ENCODE peak calls at places on chromosome 9, in eight cellular contexts. F is DND-41, S is NCI-H774, V is NCI-H345, T is kidney tubule cell, U is AG09309, R is amniotic stem cell, O is psoas muscle. P is an unnamed sample.

GRCh38 chr9:114684036-114684435 is 2.0 kb upstream of the TEX48 start:
- DNase-seq in U (no peak), T (no peak), V (no peak), S (no peak), R (no peak), O (no peak), F (no peak), P (no peak)

GRCh38 chr9:82021198-82021597 is 32.6 kb downstream of the SPATA31D1 start:
- DNase-seq in O (peak; percentile 56), U (peak; percentile 96), V (no peak), F (no peak), T (peak; percentile 99), S (no peak), R (peak; percentile 28), P (no peak)

GRCh38 chr9:76045217-76045616 is 154.7 kb downstream of the PCSK5 start:
- DNase-seq in O (no peak), V (no peak), U (no peak), S (no peak), R (no peak), F (no peak), T (no peak), P (no peak)

GRCh38 chr9:134622896-134623407 is 18.7 kb upstream of the COL5A1 start:
- DNase-seq in O (no peak), R (no peak), V (no peak), U (no peak), T (no peak), F (no peak), S (no peak), P (no peak)

GRCh38 chr9:23683021-23683431 is 143.0 kb downstream of the ELAVL2 start:
- DNase-seq in S (peak; percentile 65), V (no peak), F (no peak), R (no peak), T (peak; percentile 34), U (no peak), O (no peak), P (no peak)

GRCh38 chr9:13971910-13972655 is 341.9 kb downstream of the NFIB start:
- DNase-seq in U (no peak), O (no peak), R (no peak), F (no peak), V (no peak), S (no peak), T (peak; percentile 52), P (peak; percentile 20)

GRCh38 chr9:127083598-127083997 is 38.8 kb downstream of the ANGPTL2 start:
- DNase-seq in F (no peak), U (no peak), V (no peak), R (no peak), T (peak; percentile 6), S (no peak), O (no peak), P (no peak)

GRCh38 chr9:96617439-96618185 is 2.0 kb downstream of the CDC14B start:
- DNase-seq in R (no peak), V (no peak), F (no peak), S (no peak), U (no peak), T (no peak), O (no peak), P (no peak)

GRCh38 chr9:79362100-79363081 is 209.4 kb upstream of the TLE4 start:
- DNase-seq in U (no peak), S (peak; percentile 3), V (peak; percentile 74), T (no peak), O (no peak), R (no peak), F (no peak), P (peak; percentile 46)

GRCh38 chr9:37381094-37381741 is 41.3 kb upstream of the GRHPR start:
- DNase-seq in R (no peak), V (peak; percentile 76), S (no peak), O (no peak), U (no peak), F (no peak), T (no peak), P (no peak)

GRCh38 chr9:130927995-130928900 is 10.8 kb downstream of the FIBCD1 start:
- DNase-seq in F (no peak), S (no peak), U (no peak), V (peak; percentile 11), T (peak; percentile 97), R (no peak), O (peak; percentile 48), P (no peak)

GRCh38 chr9:35756275-35756742 is 2.2 kb upstream of the MSMP start:
- DNase-seq in O (peak; percentile 81), S (no peak), R (no peak), T (peak; percentile 70), V (no peak), F (peak; percentile 79), U (no peak), P (no peak)

GRCh38 chr9:15509931-15510788 is 610 bp downstream of the PSIP1 start:
- DNase-seq in U (no peak), S (peak; percentile 67), R (no peak), O (peak; percentile 64), F (peak; percentile 67), T (peak; percentile 35), V (peak; percentile 53), P (peak; percentile 34)

GRCh38 chr9:110980261-110980660 is 58.0 kb downstream of the LPAR1 start:
- DNase-seq in V (no peak), R (no peak), F (no peak), T (no peak), U (no peak), O (no peak), S (no peak), P (no peak)

GRCh38 chr9:114621975-114622609 is 11.0 kb downstream of the TMEM268 start:
- DNase-seq in S (no peak), V (no peak), O (no peak), F (no peak), R (peak; percentile 26), U (no peak), T (peak; percentile 90), P (no peak)

GRCh38 chr9:36504154-36504550 is 68.5 kb upstream of the MELK start:
- DNase-seq in O (no peak), R (no peak), U (no peak), T (no peak), F (peak; percentile 59), V (no peak), S (no peak), P (no peak)

GRCh38 chr9:35681341-35682002 is 7.7 kb downstream of the CA9 start:
- DNase-seq in F (no peak), U (no peak), V (no peak), R (no peak), T (no peak), S (no peak), O (no peak), P (no peak)

GRCh38 chr9:36903541-36904435 is 130.3 kb downstream of the PAX5 start:
- DNase-seq in O (no peak), F (no peak), U (peak; percentile 2), S (no peak), R (no peak), V (no peak), T (peak; percentile 82), P (no peak)

GRCh38 chr9:34580358-34580757 is 9.2 kb downstream of the CNTFR start:
- DNase-seq in S (no peak), T (no peak), V (no peak), R (no peak), U (no peak), F (no peak), O (no peak), P (no peak)

GRCh38 chr9:122719218-122719617 is 4.6 kb upstream of the OR1L4 start:
- DNase-seq in O (no peak), S (no peak), F (no peak), V (no peak), T (no peak), R (no peak), U (no peak), P (no peak)

GRCh38 chr9:35258665-35259474 is 97.1 kb downstream of the UNC13B start:
- DNase-seq in U (peak; percentile 51), O (peak; percentile 79), R (peak; percentile 61), T (peak; percentile 76), S (peak; percentile 36), V (peak; percentile 58), F (peak; percentile 33), P (peak; percentile 38)

GRCh38 chr9:83330207-83331196 is 207.7 kb downstream of the FRMD3 start:
- DNase-seq in V (no peak), R (no peak), F (no peak), S (no peak), O (no peak), U (no peak), T (peak; percentile 65), P (no peak)

GRCh38 chr9:126508171-126508591 is 105.5 kb upstream of the LMX1B start:
- DNase-seq in U (no peak), F (no peak), S (no peak), O (no peak), T (no peak), R (no peak), V (no peak), P (no peak)

GRCh38 chr9:106941901-106942300 is 78.9 kb downstream of the ZNF462 start:
- DNase-seq in U (no peak), F (no peak), V (no peak), O (no peak), S (no peak), R (no peak), T (no peak), P (no peak)

GRCh38 chr9:85600675-85601263 is 141.0 kb downstream of the AGTPBP1 start:
- DNase-seq in R (no peak), S (no peak), O (no peak), T (peak; percentile 2), F (peak; percentile 47), U (no peak), V (no peak), P (no peak)

GRCh38 chr9:87610200-87611155 is 112.8 kb downstream of the DAPK1 start:
- DNase-seq in F (no peak), S (no peak), O (no peak), V (no peak), U (no peak), T (no peak), R (no peak), P (no peak)

GRCh38 chr9:85421641-85422040 is 320.1 kb downstream of the AGTPBP1 start:
- DNase-seq in T (peak; percentile 80), O (no peak), V (no peak), F (no peak), U (no peak), R (no peak), S (no peak), P (no peak)

GRCh38 chr9:20623021-20623747 is 885 bp upstream of the MLLT3 start:
- DNase-seq in O (peak; percentile 55), V (peak; percentile 47), F (peak; percentile 47), T (peak; percentile 46), R (no peak), U (no peak), S (peak; percentile 34), P (no peak)

GRCh38 chr9:137761032-137761431 is 116.5 kb upstream of the CACNA1B start:
- DNase-seq in O (no peak), S (no peak), T (peak; percentile 23), V (no peak), U (no peak), R (no peak), F (no peak), P (no peak)

GRCh38 chr9:135215571-135216161 is 128.2 kb downstream of the OLFM1 start:
- DNase-seq in O (peak; percentile 45), U (no peak), R (no peak), S (no peak), F (no peak), V (peak; percentile 43), T (no peak), P (no peak)

GRCh38 chr9:120779227-120779626 is 14.0 kb downstream of the FBXW2 start:
- DNase-seq in O (no peak), F (no peak), T (no peak), U (no peak), R (no peak), S (no peak), V (no peak), P (no peak)

GRCh38 chr9:134522502-134522848 is 119.1 kb upstream of the COL5A1 start:
- DNase-seq in O (no peak), R (no peak), S (no peak), V (no peak), T (no peak), U (no peak), F (no peak), P (no peak)

GRCh38 chr9:137798901-137799629 is 78.5 kb upstream of the CACNA1B start:
- DNase-seq in U (no peak), R (no peak), V (no peak), T (no peak), S (no peak), O (no peak), F (no peak), P (no peak)

GRCh38 chr9:106964329-106964728 is 101.4 kb downstream of the ZNF462 start:
- DNase-seq in S (no peak), O (no peak), R (no peak), U (no peak), V (no peak), F (no peak), T (no peak), P (no peak)

P was measured in NCI-H510A treated with DMSO at 0.1 percent for 48 hours.